ENCODE peak calls at places on chromosomes 1 and 21, in six cellular contexts. R is AG09309; X is body of pancreas; K is stimulated activated naive CD8-positive, alpha-beta T cell treated with anti-CD3 and anti-CD28 coated beads, Interleukin-15, Interleukin-2, amounts not matched to agents 100 U/mL and 50 U/mL, for 24 hours; N is progenitor cell of endocrine pancreas; B is cardiac muscle cell. I is an unnamed sample.

GRCh38 chr1:30012455-30013440 is 710.6 kb downstream of the MATN1 start:
- DNase-seq in N (no peak), B (no peak), K (no peak), R (no peak), X (no peak), I (no peak)

GRCh38 chr1:165842363-165843129 is 15.1 kb downstream of the UCK2 start:
- DNase-seq in R (no peak), X (no peak), N (no peak), B (peak), K (no peak), I (no peak)

GRCh38 chr1:31872658-31873636 is 57.1 kb upstream of the SPOCD1 start:
- DNase-seq in N (no peak), X (no peak), B (peak), K (no peak), R (no peak), I (no peak)

GRCh38 chr1:227999056-227999930 is 7.5 kb upstream of the WNT3A start:
- DNase-seq in R (peak), K (peak), N (peak), B (peak), X (peak), I (peak)

GRCh38 chr1:228304766-228305395 is 97.0 kb downstream of the OBSCN start:
- DNase-seq in B (no peak), R (no peak), X (no peak), N (no peak), K (no peak), I (no peak)

GRCh38 chr1:111596499-111596898 is 23.1 kb upstream of the RAP1A start:
- DNase-seq in X (no peak), N (no peak), R (no peak), B (no peak), K (peak), I (no peak)

GRCh38 chr1:17922833-17923232 is 167.7 kb downstream of the ACTL8 start:
- DNase-seq in B (peak), K (peak), N (peak), X (no peak), R (no peak), I (no peak)

GRCh38 chr1:23868848-23869450 is 859 bp upstream of the FUCA1 start:
- DNase-seq in K (no peak), X (no peak), N (no peak), B (no peak), R (no peak), I (no peak)

GRCh38 chr1:202638019-202638887 is 72.0 kb downstream of the SYT2 start:
- DNase-seq in X (no peak), K (no peak), R (no peak), N (no peak), B (no peak), I (no peak)

GRCh38 chr21:17819878-17820232 is 699 bp upstream of the C21orf91 start:
- DNase-seq in N (no peak), X (no peak), R (no peak), B (no peak), K (peak), I (no peak)

GRCh38 chr1:117240547-117240946 is 29.8 kb upstream of the VTCN1 start:
- DNase-seq in K (no peak), N (no peak), B (no peak), R (no peak), X (no peak), I (no peak)

GRCh38 chr1:248861621-248862020 is 2.7 kb upstream of the ZNF692 start:
- DNase-seq in N (no peak), K (no peak), B (no peak), X (no peak), R (no peak), I (no peak)

GRCh38 chr21:28936721-28937120 is 56.0 kb downstream of the LTN1 start:
- DNase-seq in X (no peak), K (no peak), R (no peak), B (no peak), N (no peak), I (no peak)

GRCh38 chr21:27189870-27190269 is 223.0 kb upstream of the ADAMTS5 start:
- DNase-seq in N (no peak), K (no peak), B (no peak), X (no peak), R (no peak), I (no peak)

GRCh38 chr1:12172042-12172851 is 5.5 kb downstream of the TNFRSF1B start:
- DNase-seq in K (peak), N (no peak), B (no peak), R (no peak), X (no peak), I (no peak)

GRCh38 chr1:21072721-21073120 is 104.0 kb downstream of the EIF4G3 start:
- DNase-seq in X (no peak), R (peak), B (peak), K (no peak), N (no peak), I (no peak)

GRCh38 chr1:49995734-49996133 is 28.0 kb downstream of the AGBL4 start:
- DNase-seq in B (no peak), N (no peak), R (no peak), K (no peak), X (no peak), I (no peak)

GRCh38 chr1:192513196-192513595 is 62.4 kb upstream of the RGS1 start:
- DNase-seq in R (no peak), X (no peak), N (no peak), B (no peak), K (no peak), I (no peak)

GRCh38 chr1:216210081-216210480 is 213.2 kb downstream of the USH2A start:
- DNase-seq in B (no peak), N (no peak), R (no peak), K (no peak), X (no peak), I (no peak)

GRCh38 chr1:84122780-84123382 is 21.2 kb upstream of the PRKACB start:
- DNase-seq in N (no peak), K (peak), X (peak), R (no peak), B (peak), I (peak)

GRCh38 chr1:205229399-205229861 is 1.7 kb downstream of the TMCC2 start:
- DNase-seq in B (peak), X (peak), K (peak), R (no peak), N (no peak), I (peak)

GRCh38 chr1:28718601-28719331 is 18.0 kb upstream of the YTHDF2 start:
- DNase-seq in X (no peak), N (no peak), R (peak), K (no peak), B (peak), I (no peak)

GRCh38 chr1:99589186-99589636 is 56.7 kb upstream of the PALMD start:
- DNase-seq in R (no peak), K (no peak), N (no peak), X (no peak), B (no peak), I (no peak)

GRCh38 chr1:25343872-25344271 is 5.7 kb downstream of the TMEM50A start:
- DNase-seq in R (peak), N (no peak), K (no peak), B (peak), X (no peak), I (no peak)

GRCh38 chr1:160945079-160945478 is 9.5 kb downstream of the ITLN2 start:
- DNase-seq in R (no peak), K (no peak), X (no peak), B (peak), N (no peak), I (no peak)